ENCODE peak calls at places on chromosomes 2 and 18, in ten cellular contexts. M, N, W, Q, S, X, J, B, V and D are unnamed samples.
A peak's percentile ranks its signal among the peaks of the same experiment; 100 is the strongest.

GRCh38 chr2:212970132-212970531 is 181.3 kb downstream of the IKZF2 start:
- DNase-seq in J (no peak), M (peak; percentile 30), V (no peak), W (no peak), B (peak; percentile 15), Q (peak; percentile 70), S (no peak), N (no peak), X (no peak), D (no peak)

GRCh38 chr2:191679818-191680600 is 2.1 kb downstream of the NABP1 start:
- DNase-seq in W (peak; percentile 45), N (no peak), S (peak; percentile 81), B (peak; percentile 86), J (no peak), X (no peak), M (peak; percentile 78), Q (peak; percentile 83), V (no peak), D (peak; percentile 60)

GRCh38 chr2:100200985-100201384 is 58.6 kb upstream of the AFF3 start:
- DNase-seq in M (no peak), S (no peak), Q (peak; percentile 23), W (no peak), V (no peak), J (no peak), N (no peak), B (peak; percentile 69), X (no peak), D (no peak)

GRCh38 chr2:45312275-45312674 is 298.8 kb downstream of the SRBD1 start:
- DNase-seq in S (no peak), J (no peak), B (no peak), Q (no peak), X (no peak), M (no peak), V (no peak), N (no peak), W (no peak), D (no peak)

GRCh38 chr18:32378705-32379104 is 92.0 kb downstream of the GAREM1 start:
- DNase-seq in W (no peak), V (peak; percentile 60), X (no peak), B (peak; percentile 15), S (no peak), M (peak; percentile 80), N (no peak), J (no peak), Q (peak; percentile 75), D (no peak)

GRCh38 chr2:16546128-16546754 is 119.4 kb downstream of the CYRIA start:
- DNase-seq in B (peak; percentile 48), V (no peak), Q (no peak), X (no peak), S (peak; percentile 83), N (peak; percentile 94), W (no peak), M (peak; percentile 67), J (no peak), D (peak; percentile 77)

GRCh38 chr2:162056796-162057399 is 17.1 kb downstream of the DPP4 start:
- DNase-seq in W (no peak), J (no peak), Q (no peak), X (no peak), B (peak; percentile 39), V (no peak), N (no peak), S (no peak), M (no peak), D (no peak)

GRCh38 chr2:60778352-60778751 is 22.3 kb downstream of the PAPOLG start:
- DNase-seq in W (no peak), J (no peak), N (no peak), B (no peak), Q (no peak), X (no peak), S (no peak), M (no peak), V (no peak), D (no peak)

GRCh38 chr2:43653506-43653905 is 16.4 kb downstream of the PLEKHH2 start:
- DNase-seq in B (no peak), Q (no peak), J (no peak), W (no peak), N (no peak), S (no peak), V (no peak), M (no peak), X (no peak), D (no peak)

GRCh38 chr2:69253033-69253535 is 133.9 kb downstream of the GFPT1 start:
- DNase-seq in M (peak; percentile 48), V (no peak), X (no peak), W (no peak), B (no peak), J (no peak), N (no peak), S (no peak), Q (peak; percentile 14), D (no peak)

GRCh38 chr18:26722582-26722931 is 142.9 kb downstream of the AQP4 start:
- DNase-seq in S (no peak), W (no peak), V (no peak), Q (no peak), B (no peak), X (no peak), M (no peak), J (no peak), N (no peak), D (no peak)

GRCh38 chr18:26719909-26720308 is 145.6 kb downstream of the AQP4 start:
- DNase-seq in W (no peak), M (no peak), Q (no peak), J (no peak), X (no peak), S (no peak), B (no peak), N (no peak), V (no peak), D (no peak)

GRCh38 chr18:26721876-26722581 is 143.5 kb downstream of the AQP4 start:
- DNase-seq in B (no peak), W (no peak), M (no peak), N (no peak), Q (no peak), J (no peak), S (peak; percentile 31), X (no peak), V (no peak), D (no peak)

GRCh38 chr18:26729439-26729838 is 136.1 kb downstream of the AQP4 start:
- DNase-seq in V (no peak), B (no peak), Q (no peak), M (no peak), S (no peak), J (no peak), X (no peak), N (no peak), W (no peak), D (no peak)

GRCh38 chr18:26723986-26724385 is 141.5 kb downstream of the AQP4 start:
- DNase-seq in J (no peak), X (no peak), M (no peak), Q (no peak), N (no peak), V (no peak), W (no peak), S (no peak), B (no peak), D (no peak)
- H3K4me3 ChIP-seq in J (no peak overlapping the region), X (no peak overlapping the region), M (no peak overlapping the region), Q (no peak overlapping the region), N (no peak overlapping the region), V (no peak overlapping the region), W (no peak overlapping the region), S (no peak overlapping the region), B (no peak overlapping the region), D (no peak overlapping the region)

GRCh38 chr2:70965506-70965905 is 12.9 kb upstream of the ANKRD53 start:
- DNase-seq in S (no peak), N (no peak), M (no peak), Q (no peak), V (no peak), B (no peak), J (peak; percentile 50), X (no peak), W (no peak), D (no peak)
- H3K4me3 ChIP-seq in S (peak overlapping the region; percentile 68), N (no peak overlapping the region), M (peak overlapping the region; percentile 53), Q (peak overlapping the region; percentile 57), V (no peak overlapping the region), B (no peak overlapping the region), J (peak overlapping the region; percentile 47), X (peak overlapping the region; percentile 54), W (no peak overlapping the region), D (no peak overlapping the region)

DNA sequence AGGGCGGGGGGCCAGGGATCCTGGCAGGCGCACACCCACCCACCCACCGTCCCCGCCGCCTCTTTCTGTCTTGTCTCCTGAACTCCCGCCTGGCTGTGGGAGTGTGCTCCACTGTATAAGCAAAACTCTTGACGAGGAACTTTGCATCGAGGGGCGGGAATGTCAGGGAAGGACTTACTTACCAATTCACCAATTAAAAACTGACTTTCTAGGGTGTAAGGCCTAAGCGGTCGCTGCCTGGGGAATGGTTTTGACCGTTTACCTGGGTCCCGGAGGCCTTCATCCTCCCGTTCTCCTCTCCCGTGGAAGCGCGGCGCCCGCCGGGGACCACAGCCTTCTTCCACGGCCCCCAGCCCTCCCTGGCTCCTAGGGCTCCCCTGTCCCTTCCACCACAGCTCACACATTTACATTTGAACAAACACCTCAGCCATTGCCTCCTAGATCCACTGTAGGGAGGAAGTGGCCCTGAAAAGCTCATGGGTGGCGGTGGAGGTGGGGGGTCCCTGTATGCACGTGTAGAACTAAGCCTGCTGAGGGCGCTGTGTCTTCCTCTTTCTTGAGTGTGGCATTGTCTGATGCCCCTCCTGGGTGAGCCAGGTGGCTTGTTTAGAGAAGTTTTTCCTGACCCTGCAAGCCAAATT is 8.9 kb downstream of the ASIC4 start:
- DNase-seq in N (peak; percentile 51), V (no peak), X (no peak), Q (no peak), S (peak; percentile 53), W (no peak), J (no peak), B (no peak), M (no peak), D (no peak)
- H3K4me3 ChIP-seq in N (peak overlapping the region; percentile 11), V (no peak overlapping the region), X (no peak overlapping the region), Q (no peak overlapping the region), S (no peak overlapping the region), W (no peak overlapping the region), J (no peak overlapping the region), B (no peak overlapping the region), M (no peak overlapping the region), D (no peak overlapping the region)

GRCh38 chr2:198293281-198293680 is 488.9 kb downstream of the PLCL1 start:
- DNase-seq in S (no peak), Q (no peak), X (no peak), J (no peak), V (no peak), W (no peak), B (no peak), N (no peak), M (no peak), D (no peak)

GRCh38 chr2:198297350-198297749 is 493.0 kb downstream of the PLCL1 start:
- DNase-seq in W (no peak), N (no peak), J (no peak), B (no peak), V (no peak), S (no peak), Q (no peak), M (no peak), X (no peak), D (no peak)

DNA sequence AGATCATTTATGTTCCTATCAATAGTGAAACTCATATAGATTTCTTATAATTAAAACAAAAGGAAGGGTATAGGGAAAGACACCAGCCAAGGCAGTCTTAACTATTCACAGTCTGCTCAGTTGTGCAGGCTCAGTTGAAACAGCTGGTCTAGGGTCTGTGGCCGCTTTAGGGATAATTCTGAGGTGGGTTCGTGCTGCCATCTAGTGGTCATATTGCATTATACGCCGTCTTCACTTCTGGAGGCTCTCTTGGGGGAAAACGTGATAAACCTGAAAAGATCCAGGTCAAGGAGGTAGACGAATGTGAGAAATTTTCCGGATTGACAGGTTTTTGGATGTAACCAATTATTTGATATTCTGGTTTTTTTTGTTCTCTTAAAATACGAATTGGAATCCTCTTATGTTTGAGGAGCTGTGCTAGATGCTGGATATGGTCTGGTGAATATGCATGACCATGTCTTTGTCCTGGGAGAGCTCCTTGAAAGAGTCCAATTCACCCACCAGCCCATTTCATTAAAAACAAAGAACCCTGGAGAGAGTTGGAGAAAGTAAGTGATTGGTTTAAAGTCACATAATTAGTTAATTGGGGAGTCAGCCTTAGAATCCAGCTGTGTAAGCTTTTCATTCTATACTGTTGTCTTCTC is 492.4 kb downstream of the PLCL1 start:
- DNase-seq in W (peak; percentile 48), X (peak; percentile 78), M (peak; percentile 69), V (no peak), S (peak; percentile 83), B (peak; percentile 64), Q (peak; percentile 72), J (no peak), N (peak; percentile 86), D (peak; percentile 71)
- H3K4me3 ChIP-seq in W (no peak overlapping the region), X (no peak overlapping the region), M (no peak overlapping the region), V (no peak overlapping the region), S (no peak overlapping the region), B (no peak overlapping the region), Q (no peak overlapping the region), J (no peak overlapping the region), N (no peak overlapping the region), D (no peak overlapping the region)